ENCODE peak calls at places on chromosomes 12 and 14, in eight cellular contexts. W, Z, I, Y, Q, U, X and L are unnamed samples.

GRCh38 chr12:53676715-53677611 is 1.1 kb upstream of the ATP5MC2 start:
- DNase-seq in I (peak), Z (peak), U (no peak), Y (peak), Q (peak), X (no peak), W (no peak), L (no peak)

GRCh38 chr12:90102957-90103652 is 394.5 kb upstream of the ATP2B1 start:
- DNase-seq in X (no peak), Z (peak), Q (peak), I (peak), W (no peak), U (no peak), Y (no peak), L (no peak)

GRCh38 chr12:14910090-14910915 is 24.6 kb upstream of the MGP start:
- DNase-seq in X (no peak), W (no peak), U (no peak), I (no peak), Z (peak), Q (no peak), Y (no peak), L (no peak)

GRCh38 chr14:42378880-42379279 is 772.2 kb downstream of the LRFN5 start:
- DNase-seq in I (no peak), W (no peak), U (no peak), Q (no peak), X (no peak), Z (no peak), Y (no peak), L (no peak)

GRCh38 chr12:71438670-71439361 is 782 bp upstream of the LGR5 start:
- DNase-seq in U (no peak), X (no peak), Y (no peak), Q (no peak), Z (peak), I (peak), W (no peak), L (no peak)

GRCh38 chr12:33703221-33703620 is 263.6 kb upstream of the SYT10 start:
- DNase-seq in Q (no peak), U (no peak), Z (no peak), X (no peak), I (no peak), W (no peak), Y (no peak), L (no peak)

GRCh38 chr12:57889541-57889989 is 43.0 kb upstream of the CTDSP2 start:
- DNase-seq in U (no peak), X (no peak), W (peak), Z (peak), Y (peak), Q (peak), I (no peak), L (no peak)

GRCh38 chr12:52713960-52714886 is 10.9 kb upstream of the KRT77 start:
- DNase-seq in I (no peak), W (no peak), X (no peak), Z (no peak), Y (no peak), U (peak), Q (no peak), L (no peak)

GRCh38 chr14:89621791-89622638 is 205.0 kb upstream of the FOXN3 start:
- DNase-seq in Q (no peak), X (no peak), U (no peak), W (no peak), I (no peak), Z (no peak), Y (no peak), L (no peak)

GRCh38 chr14:61395115-61395725 is 73.8 kb downstream of the PRKCH start:
- DNase-seq in Y (no peak), Q (no peak), W (no peak), U (no peak), X (no peak), I (no peak), Z (no peak), L (no peak)

GRCh38 chr12:106074361-106074705 is 64.4 kb downstream of the NUAK1 start:
- DNase-seq in Q (no peak), W (no peak), Y (no peak), U (no peak), I (no peak), X (no peak), Z (no peak), L (no peak)

GRCh38 chr12:76450690-76451089 is 102.5 kb upstream of the BBS10 start:
- DNase-seq in Q (no peak), Y (no peak), W (no peak), I (no peak), X (no peak), U (no peak), Z (peak), L (no peak)

GRCh38 chr12:118494776-118495175 is 118.4 kb downstream of the SUDS3 start:
- DNase-seq in U (no peak), X (no peak), Y (no peak), I (no peak), W (no peak), Q (no peak), Z (no peak), L (no peak)

DNA sequence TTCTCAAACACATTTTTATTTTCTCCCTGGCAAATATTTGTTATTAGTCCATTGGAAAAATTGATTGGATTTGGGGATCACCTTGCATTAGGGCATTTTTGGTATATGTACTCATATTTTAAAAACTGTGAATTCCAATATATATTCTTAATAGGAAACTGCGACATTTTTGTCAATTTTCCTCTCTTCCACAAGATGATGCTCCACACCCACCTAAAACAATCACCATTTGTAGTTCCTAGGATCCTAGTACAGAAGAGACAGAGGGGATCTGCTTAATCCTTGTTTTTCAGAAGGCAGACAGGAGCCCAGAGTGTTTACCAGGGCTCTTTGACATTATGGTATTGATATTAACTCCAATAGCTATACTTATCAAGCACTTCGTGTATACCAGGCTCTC is 22.8 kb upstream of the OASL start:
- DNase-seq in Q (no peak), I (no peak), Y (no peak), W (no peak), Z (peak), U (no peak), X (no peak), L (no peak)
- TF ChIP-seq CTCF in Q (no peak), I (no peak), Y (peak), W (no peak), Z (peak), U (no peak), X (no peak), L (peak)

DNA sequence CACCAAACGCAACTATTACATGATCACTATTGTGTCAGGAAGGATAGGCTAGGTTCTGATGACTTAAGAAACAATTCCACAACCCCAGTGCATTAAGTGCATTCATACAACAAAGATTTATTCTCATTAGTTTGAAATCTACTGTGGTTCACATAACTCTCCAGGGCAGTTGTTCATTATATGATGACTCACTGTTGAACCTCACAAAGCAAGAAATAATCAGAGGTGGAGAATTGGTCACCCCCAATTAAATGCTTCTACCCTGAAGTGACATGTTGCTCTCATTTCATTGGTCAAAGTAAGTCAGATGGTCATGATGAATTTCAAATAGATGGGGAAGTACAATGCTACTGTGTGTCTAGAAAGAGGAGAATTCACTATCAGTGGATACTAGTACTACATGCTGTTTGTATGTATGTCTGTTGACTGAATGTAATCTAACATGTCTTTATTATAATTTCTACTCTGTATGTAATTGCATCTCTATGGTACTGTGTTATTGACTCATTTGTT is 6.1 kb upstream of the HELB start:
- DNase-seq in X (no peak), I (no peak), U (no peak), W (no peak), Z (no peak), Y (no peak), Q (no peak), L (no peak)
- TF ChIP-seq CTCF in X (no peak), I (no peak), U (no peak), W (no peak), Z (no peak), Y (no peak), Q (no peak), L (no peak)

GRCh38 chr14:99168330-99168729 is 103.7 kb downstream of the BCL11B start:
- DNase-seq in W (no peak), I (no peak), Q (no peak), Y (no peak), U (no peak), X (no peak), Z (no peak), L (no peak)

GRCh38 chr14:99173086-99173485 is 98.9 kb downstream of the BCL11B start:
- DNase-seq in U (no peak), Z (no peak), Q (no peak), I (no peak), X (no peak), Y (no peak), W (no peak), L (no peak)

GRCh38 chr14:99171396-99171795 is 100.6 kb downstream of the BCL11B start:
- DNase-seq in Q (no peak), U (no peak), I (no peak), X (no peak), Z (no peak), Y (no peak), W (no peak), L (no peak)

GRCh38 chr14:99166506-99166905 is 105.5 kb downstream of the BCL11B start:
- DNase-seq in Q (no peak), Z (no peak), W (no peak), X (no peak), U (no peak), Y (no peak), I (no peak), L (no peak)

DNA sequence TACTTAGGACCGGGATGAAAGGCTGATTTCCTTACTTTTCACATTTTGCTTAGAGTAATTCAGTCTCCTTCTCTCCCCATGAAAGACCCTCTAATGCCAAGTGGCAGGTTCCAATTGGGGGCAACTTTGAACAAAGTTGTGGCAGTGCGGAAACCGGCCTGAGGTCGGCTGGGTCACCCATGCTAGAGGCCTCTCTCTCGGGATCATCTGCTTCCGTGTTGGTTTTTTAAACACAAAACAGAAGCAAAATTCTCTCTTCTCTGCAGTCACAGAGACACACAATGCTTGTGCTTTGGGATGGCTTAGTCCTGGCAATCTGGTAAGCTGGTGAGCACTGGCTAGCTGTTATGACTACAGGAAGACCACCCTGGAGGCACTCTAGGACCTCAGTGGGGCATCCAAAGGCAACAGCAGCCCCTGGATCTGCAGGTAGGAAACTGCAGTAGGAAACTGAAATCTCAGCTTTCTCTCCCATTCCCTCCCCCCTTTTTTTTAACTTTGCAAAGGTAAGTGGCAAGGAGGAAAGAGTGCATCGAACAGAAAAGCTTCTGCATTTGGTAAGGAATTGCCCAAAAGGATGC is 102.1 kb downstream of the BCL11B start:
- DNase-seq in I (no peak), Z (no peak), W (no peak), U (no peak), X (no peak), Q (no peak), Y (no peak), L (no peak)
- TF ChIP-seq CTCF in I (no peak), Z (no peak), W (no peak), U (no peak), X (no peak), Q (no peak), Y (no peak), L (no peak)

GRCh38 chr12:99619389-99620158 is 28.0 kb upstream of the GARIN6 start:
- DNase-seq in W (no peak), U (no peak), Y (no peak), X (no peak), Q (peak), Z (no peak), I (peak), L (no peak)
- TF ChIP-seq CTCF in W (no peak), U (no peak), Y (no peak), X (no peak), Q (no peak), Z (peak), I (peak), L (peak)

GRCh38 chr12:92953747-92954146 is 24.7 kb upstream of the EEA1 start:
- DNase-seq in Y (no peak), U (no peak), I (no peak), Z (no peak), W (no peak), X (no peak), Q (no peak), L (no peak)
- TF ChIP-seq CTCF in Y (no peak), U (no peak), I (no peak), Z (no peak), W (no peak), X (no peak), Q (no peak), L (peak)